ENCODE peak calls at places on chromosomes 7 and 10, in seven cellular contexts. One of them, this sample, is unnamed.

GRCh38 chr10:47025540-47026300 is 114.5 kb downstream of the PTPN20 start:
- DNase-seq in effector CD4-positive, alpha-beta T cell: no peak
- DNase-seq in COR-L47: no peak
- DNase-seq in amniotic epithelial cell: peak
- DNase-seq in activated CD4-positive, CD25-positive, alpha-beta regulatory T cell: no peak
- DNase-seq in midbrain: no peak
- DNase-seq in NB4: no peak
- DNase-seq in this sample: no peak

GRCh38 chr10:42421812-42422211 is 216.6 kb downstream of the ZNF33B start:
- DNase-seq in activated CD4-positive, CD25-positive, alpha-beta regulatory T cell: no peak
- DNase-seq in amniotic epithelial cell: no peak
- DNase-seq in midbrain: no peak
- DNase-seq in COR-L47: no peak
- DNase-seq in effector CD4-positive, alpha-beta T cell: no peak
- DNase-seq in NB4: no peak
- DNase-seq in this sample: no peak

GRCh38 chr10:43402880-43403452 is 6.0 kb downstream of the HNRNPF start:
- DNase-seq in COR-L47: no peak
- DNase-seq in NB4: no peak
- DNase-seq in amniotic epithelial cell: no peak
- DNase-seq in effector CD4-positive, alpha-beta T cell: no peak
- DNase-seq in midbrain: no peak
- DNase-seq in activated CD4-positive, CD25-positive, alpha-beta regulatory T cell: no peak
- DNase-seq in this sample: no peak

GRCh38 chr7:21939136-21939857 is 6.4 kb downstream of the CDCA7L start:
- DNase-seq in NB4: no peak
- DNase-seq in COR-L47: no peak
- DNase-seq in amniotic epithelial cell: peak
- DNase-seq in effector CD4-positive, alpha-beta T cell: no peak
- DNase-seq in activated CD4-positive, CD25-positive, alpha-beta regulatory T cell: peak
- DNase-seq in midbrain: no peak
- DNase-seq in this sample: no peak

GRCh38 chr7:103613655-103614642 is 167.9 kb upstream of the SLC26A5 start:
- DNase-seq in activated CD4-positive, CD25-positive, alpha-beta regulatory T cell: no peak
- DNase-seq in midbrain: no peak
- DNase-seq in COR-L47: peak
- DNase-seq in NB4: peak
- DNase-seq in effector CD4-positive, alpha-beta T cell: no peak
- DNase-seq in amniotic epithelial cell: peak
- DNase-seq in this sample: no peak

GRCh38 chr10:122165492-122165832 is 105.6 kb upstream of the BTBD16 start:
- DNase-seq in COR-L47: no peak
- DNase-seq in activated CD4-positive, CD25-positive, alpha-beta regulatory T cell: no peak
- DNase-seq in effector CD4-positive, alpha-beta T cell: no peak
- DNase-seq in midbrain: no peak
- DNase-seq in NB4: no peak
- DNase-seq in amniotic epithelial cell: no peak
- DNase-seq in this sample: no peak

GRCh38 chr7:155269766-155270585 is 27.7 kb upstream of the INSIG1 start:
- DNase-seq in COR-L47: no peak
- DNase-seq in midbrain: no peak
- DNase-seq in activated CD4-positive, CD25-positive, alpha-beta regulatory T cell: no peak
- DNase-seq in NB4: no peak
- DNase-seq in amniotic epithelial cell: no peak
- DNase-seq in effector CD4-positive, alpha-beta T cell: no peak
- DNase-seq in this sample: no peak

GRCh38 chr7:123958186-123958703 is 33.2 kb downstream of the SPAM1 start:
- DNase-seq in activated CD4-positive, CD25-positive, alpha-beta regulatory T cell: no peak
- DNase-seq in COR-L47: no peak
- DNase-seq in NB4: no peak
- DNase-seq in amniotic epithelial cell: no peak
- DNase-seq in midbrain: no peak
- DNase-seq in effector CD4-positive, alpha-beta T cell: no peak
- DNase-seq in this sample: no peak

GRCh38 chr7:94654764-94655561 is 970 bp downstream of the SGCE start:
- DNase-seq in midbrain: peak
- DNase-seq in effector CD4-positive, alpha-beta T cell: no peak
- DNase-seq in amniotic epithelial cell: peak
- DNase-seq in NB4: no peak
- DNase-seq in activated CD4-positive, CD25-positive, alpha-beta regulatory T cell: no peak
- DNase-seq in COR-L47: no peak
- DNase-seq in this sample: no peak

GRCh38 chr10:62108768-62109430 is 159.7 kb downstream of the RTKN2 start:
- DNase-seq in COR-L47: no peak
- DNase-seq in activated CD4-positive, CD25-positive, alpha-beta regulatory T cell: no peak
- DNase-seq in amniotic epithelial cell: no peak
- DNase-seq in NB4: no peak
- DNase-seq in effector CD4-positive, alpha-beta T cell: no peak
- DNase-seq in midbrain: no peak
- DNase-seq in this sample: no peak

This sample was measured in Kasumi-1.